ENCODE peak calls at places on chromosomes 5 and 9, in six cellular contexts. V is RWPE1, Y is hypothalamus, W is T-helper 9 cell, F is NCI-H2171 treated with DMSO at 0.1 percent for 48 hours, O is activated T-cell treated with anti-CD3 and anti-CD28 coated beads for 24 hours. G is an unnamed sample.

GRCh38 chr5:161614342-161614741 is 67.8 kb upstream of the GABRB2 start:
- DNase-seq in Y (no peak), F (no peak), W (no peak), V (no peak), O (no peak), G (no peak)

GRCh38 chr9:133323991-133324703 is 11.8 kb downstream of the SURF6 start:
- DNase-seq in O (no peak), W (no peak), F (no peak), V (no peak), Y (no peak), G (no peak)

GRCh38 chr9:130321539-130321938 is 56.0 kb downstream of the HMCN2 start:
- DNase-seq in W (no peak), O (no peak), V (no peak), Y (no peak), F (peak; percentile 36), G (peak; percentile 52)

GRCh38 chr9:92147854-92148184 is 32.6 kb upstream of the SPTLC1 start:
- DNase-seq in F (no peak), W (no peak), Y (no peak), O (no peak), V (no peak), G (no peak)

GRCh38 chr9:77648458-77649108 is 461 bp upstream of the GNA14 start:
- DNase-seq in W (no peak), Y (peak; percentile 18), F (peak; percentile 14), V (peak; percentile 47), O (no peak), G (peak; percentile 77)

GRCh38 chr5:107446972-107447371 is 223.8 kb downstream of the EFNA5 start:
- DNase-seq in Y (no peak), F (no peak), W (no peak), V (no peak), O (no peak), G (no peak)

GRCh38 chr9:121884057-121884512 is 209.0 kb downstream of the TTLL11 start:
- DNase-seq in V (no peak), Y (peak; percentile 51), F (no peak), W (no peak), O (no peak), G (no peak)

GRCh38 chr5:92364986-92365550 is 982.0 kb upstream of the ARRDC3 start:
- DNase-seq in W (no peak), O (no peak), Y (no peak), V (no peak), F (no peak), G (peak; percentile 49)

GRCh38 chr5:73496984-73497457 is 1.2 kb upstream of the BTF3 start:
- DNase-seq in O (no peak), W (no peak), F (peak; percentile 82), Y (no peak), V (peak; percentile 90), G (no peak)

GRCh38 chr5:113226337-113226736 is 208.5 kb downstream of the TSSK1B start:
- DNase-seq in W (no peak), V (no peak), Y (no peak), F (no peak), O (no peak), G (no peak)

G was measured in Right ventricle myocardium inferior.